ENCODE peak calls at places on chromosomes 12 and 14, in five cellular contexts. Z is thyroid gland, E is prostate gland, V is lower leg skin, F is heart left ventricle. J is an unnamed sample.

GRCh38 chr12:10189653-10190052 is 10.8 kb downstream of the TMEM52B start:
- DNase-seq in Z (no peak), E (peak), V (no peak), F (no peak), J (no peak)

GRCh38 chr12:31222620-31223222 is 103.2 kb downstream of the SINHCAF start:
- DNase-seq in Z (no peak), E (no peak), V (no peak), F (no peak), J (no peak)

GRCh38 chr12:108211161-108211560 is 82.1 kb downstream of the WSCD2 start:
- DNase-seq in Z (no peak), E (no peak), V (no peak), F (no peak), J (no peak)

GRCh38 chr14:22296722-22297121 is 292.3 kb downstream of the DAD1 start:
- DNase-seq in Z (no peak), E (no peak), V (no peak), F (no peak), J (no peak)

GRCh38 chr12:88036368-88036965 is 7.3 kb upstream of the C12orf50 start:
- DNase-seq in Z (no peak), E (no peak), V (no peak), F (no peak), J (no peak)

GRCh38 chr12:29240441-29240840 is 91.4 kb downstream of the FAR2 start:
- DNase-seq in Z (no peak), E (no peak), V (no peak), F (no peak), J (no peak)

GRCh38 chr12:81573228-81573627 is 185.9 kb downstream of the PPFIA2 start:
- DNase-seq in Z (no peak), E (no peak), V (no peak), F (no peak), J (no peak)

GRCh38 chr14:31181271-31181670 is 26.3 kb downstream of the HECTD1 start:
- DNase-seq in Z (no peak), E (no peak), V (no peak), F (no peak), J (no peak)

GRCh38 chr12:130041983-130042812 is 120.1 kb upstream of the FZD10 start:
- DNase-seq in Z (peak), E (peak), V (peak), F (peak), J (no peak)

GRCh38 chr14:64671591-64671990 is 32.6 kb upstream of the PLEKHG3 start:
- DNase-seq in Z (no peak), E (no peak), V (no peak), F (no peak), J (no peak)

GRCh38 chr12:88300931-88301330 is 158.8 kb downstream of the TMTC3 start:
- DNase-seq in Z (no peak), E (no peak), V (no peak), F (no peak), J (no peak)

GRCh38 chr12:12714276-12715001 is 2.7 kb upstream of the CDKN1B start:
- DNase-seq in Z (peak), E (peak), V (no peak), F (peak), J (no peak)

GRCh38 chr14:75418779-75419768 is 8.7 kb upstream of the JDP2 start:
- DNase-seq in Z (peak), E (peak), V (no peak), F (no peak), J (no peak)

GRCh38 chr12:18383203-18383602 is 121.9 kb downstream of the PIK3C2G start:
- DNase-seq in Z (no peak), E (no peak), V (no peak), F (no peak), J (peak)

GRCh38 chr14:61320806-61321384 is 484 bp upstream of the PRKCH start:
- DNase-seq in Z (peak), E (peak), V (peak), F (peak), J (no peak)

GRCh38 chr14:61322011-61322798 is 826 bp downstream of the PRKCH start:
- DNase-seq in Z (peak), E (peak), V (no peak), F (peak), J (no peak)

GRCh38 chr14:61319706-61320105 is 1.7 kb upstream of the PRKCH start:
- DNase-seq in Z (peak), E (no peak), V (no peak), F (no peak), J (no peak)

GRCh38 chr14:61322799-61323290 is 1.5 kb downstream of the PRKCH start:
- DNase-seq in Z (peak), E (peak), V (peak), F (no peak), J (no peak)

GRCh38 chr14:61321385-61322010 is at the start of gene PRKCH:
- DNase-seq in Z (peak), E (peak), V (peak), F (peak), J (no peak)
- TF ChIP-seq POLR2A in Z (peak), E (peak), V (no peak), F (no peak), J (no peak)

DNA sequence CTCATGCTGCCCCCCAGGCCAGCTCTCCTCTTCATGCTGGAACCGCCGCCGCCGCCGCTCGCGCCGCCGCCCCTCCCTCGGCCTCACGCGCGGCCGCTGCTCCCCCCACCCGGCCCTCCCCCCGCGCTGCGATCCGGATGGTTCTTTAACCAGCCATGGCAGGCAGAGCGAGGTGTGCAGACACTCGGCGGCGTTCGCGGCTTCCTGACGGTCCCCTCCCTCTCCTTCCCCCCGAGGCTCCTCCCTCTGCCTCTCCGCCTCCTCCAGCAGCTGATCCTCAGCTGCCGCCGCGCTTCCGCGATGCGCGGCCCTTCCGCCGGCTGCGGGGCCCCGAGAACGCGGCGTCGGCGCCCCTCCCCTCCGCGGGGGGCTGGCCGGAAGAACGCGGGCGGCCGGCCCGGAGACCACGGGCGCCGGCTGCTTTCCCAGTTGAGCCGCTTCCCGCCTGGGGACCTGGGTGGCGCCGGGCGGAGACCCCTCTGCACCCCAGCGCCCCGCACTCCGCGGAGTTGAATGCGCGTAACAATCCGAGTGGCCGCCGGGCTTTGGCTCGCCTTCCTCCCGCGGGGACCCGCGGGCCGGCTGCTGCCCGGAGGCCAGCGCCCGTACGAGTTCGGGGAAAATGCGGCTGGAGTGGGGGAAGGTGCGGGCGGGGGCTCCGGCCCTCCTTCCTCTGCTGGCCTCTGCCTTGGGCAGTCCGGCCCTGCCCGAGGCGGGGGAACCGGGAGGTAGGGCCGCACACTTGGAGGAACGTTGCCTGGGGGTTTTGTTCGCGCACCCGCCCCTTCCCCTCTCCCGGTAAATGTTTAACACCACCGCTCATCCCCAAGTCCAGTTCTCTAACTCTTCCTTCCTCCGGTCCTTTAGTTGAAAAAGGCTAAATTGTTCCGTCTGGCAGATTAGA is at the start of gene DCAF5:
- DNase-seq in Z (peak), E (peak), V (peak), F (peak), J (peak)
- TF ChIP-seq POLR2A in Z (peak), E (peak), V (no peak), F (peak), J (peak)

DNA sequence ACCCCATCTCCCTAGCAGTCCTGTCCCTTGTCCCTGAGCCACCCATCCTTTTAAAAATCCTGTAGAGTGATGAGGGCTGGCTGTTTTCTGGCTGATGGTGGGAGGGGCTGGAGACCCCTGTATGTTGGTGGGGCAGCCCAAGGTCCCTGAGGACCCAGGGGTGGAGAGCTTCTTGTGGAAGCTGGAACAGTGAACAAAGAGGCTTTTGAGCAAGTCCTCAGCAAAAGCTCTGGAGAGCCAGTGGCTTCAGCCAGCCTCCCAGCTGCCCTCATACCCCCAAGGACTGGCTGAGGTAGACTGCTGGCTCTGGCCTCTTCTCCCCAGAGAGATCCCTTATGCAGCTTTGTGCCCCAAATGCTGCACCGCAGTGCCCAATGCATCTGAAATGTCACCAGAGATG is 29.2 kb upstream of the COL2A1 start:
- DNase-seq in Z (no peak), E (no peak), V (no peak), F (no peak), J (no peak)
- TF ChIP-seq POLR2A in Z (no peak), E (no peak), V (no peak), F (no peak), J (no peak)

DNA sequence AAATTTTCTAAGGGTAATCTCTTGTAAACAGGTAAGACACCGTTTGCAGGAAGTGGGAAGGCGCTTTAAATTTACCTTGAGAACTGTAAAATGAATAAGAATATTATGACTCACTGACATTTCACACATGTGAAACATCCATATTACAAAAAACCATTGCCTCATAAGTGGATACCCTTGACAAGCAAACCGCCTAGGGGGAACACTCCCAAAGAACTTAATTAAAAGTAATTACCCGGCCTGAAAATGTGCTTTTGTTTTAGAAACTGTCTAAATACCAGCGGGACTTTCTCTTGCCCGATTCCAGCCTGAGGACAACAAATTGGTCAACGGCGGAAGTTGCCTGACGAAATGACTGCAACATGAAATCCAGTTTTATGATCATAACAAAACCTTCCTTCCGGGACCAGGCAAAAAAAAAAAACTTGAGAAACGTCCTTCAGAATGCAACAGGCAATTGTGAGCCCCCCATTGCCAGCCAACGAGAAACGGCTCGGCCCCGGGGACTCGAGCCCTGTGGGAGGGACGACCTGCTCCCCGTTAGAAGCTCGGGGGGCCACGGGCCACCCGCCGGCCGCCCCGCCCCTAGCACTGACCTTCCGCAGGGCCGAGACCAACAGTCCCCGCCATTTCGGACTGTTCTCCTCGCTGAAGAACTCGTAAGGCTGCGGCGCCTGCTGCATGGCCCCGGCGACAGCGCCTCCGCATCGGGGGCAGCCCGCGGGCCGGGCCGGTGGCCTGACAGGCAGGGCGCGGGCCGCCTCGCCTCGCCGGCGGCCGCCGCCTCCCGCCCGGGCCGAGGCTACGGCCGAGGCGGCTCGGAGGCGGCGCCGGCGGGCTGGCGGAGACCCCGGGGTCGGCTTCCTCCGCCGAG is 540 bp downstream of the SOS2 start:
- DNase-seq in Z (peak), E (peak), V (peak), F (peak), J (peak)
- TF ChIP-seq POLR2A in Z (no peak), E (no peak), V (no peak), F (no peak), J (no peak)

J was measured in H54.